ENCODE peak calls at places on chromosome 14, in five cellular contexts. X is heart right ventricle; G is AG04450; P is mesenchymal stem cell; M is CD8-positive, alpha-beta T cell. B is an unnamed sample.

GRCh38 chr14:64891839-64892375 is 12.2 kb upstream of the SPTB start:
- DNase-seq in X (no peak), G (peak; percentile 34), P (peak; percentile 74), M (no peak), B (no peak)

GRCh38 chr14:92785601-92786426 is 8.3 kb upstream of the GOLGA5 start:
- DNase-seq in X (peak; percentile 53), G (peak; percentile 72), P (peak; percentile 94), M (no peak), B (no peak)

GRCh38 chr14:72884386-72884785 is 9.5 kb downstream of the DPF3 start:
- DNase-seq in X (no peak), G (no peak), P (no peak), M (no peak), B (no peak)

GRCh38 chr14:33414041-33414440 is 475.4 kb downstream of the NPAS3 start:
- DNase-seq in X (no peak), G (no peak), P (peak; percentile 31), M (no peak), B (no peak)

GRCh38 chr14:102986810-102987579 is 64.5 kb downstream of the AMN start:
- DNase-seq in X (no peak), G (peak; percentile 43), P (peak; percentile 71), M (no peak), B (no peak)

GRCh38 chr14:86510503-86510902 is 980.6 kb downstream of the FLRT2 start:
- DNase-seq in X (no peak), G (no peak), P (peak; percentile 17), M (no peak), B (no peak)

GRCh38 chr14:65258391-65258790 is 154.1 kb upstream of the FUT8 start:
- DNase-seq in X (no peak), G (no peak), P (peak; percentile 46), M (no peak), B (no peak)

GRCh38 chr14:81561084-81561775 is 27.6 kb upstream of the SEL1L start:
- DNase-seq in X (no peak), G (no peak), P (no peak), M (no peak), B (no peak)

GRCh38 chr14:74645735-74646134 is 33.7 kb upstream of the LTBP2 start:
- DNase-seq in X (no peak), G (no peak), P (no peak), M (no peak), B (no peak)

GRCh38 chr14:32414808-32415255 is 85.7 kb downstream of the AKAP6 start:
- DNase-seq in X (no peak), G (no peak), P (peak; percentile 24), M (no peak), B (no peak)

GRCh38 chr14:61609885-61610284 is 85.4 kb upstream of the HIF1A start:
- DNase-seq in X (no peak), G (peak; percentile 84), P (peak; percentile 84), M (no peak), B (no peak)

GRCh38 chr14:82724296-82724695 is 1190.6 kb upstream of the SEL1L start:
- DNase-seq in X (no peak), G (no peak), P (peak; percentile 37), M (no peak), B (no peak)

GRCh38 chr14:105128059-105128458 is 40.5 kb downstream of the JAG2 start:
- DNase-seq in X (no peak), G (no peak), P (no peak), M (no peak), B (no peak)

GRCh38 chr14:69181491-69181890 is 9.8 kb upstream of the EXD2 start:
- DNase-seq in X (no peak), G (no peak), P (peak; percentile 11), M (no peak), B (no peak)

GRCh38 chr14:102491786-102492522 is 17.6 kb downstream of the ANKRD9 start:
- DNase-seq in X (no peak), G (no peak), P (no peak), M (no peak), B (no peak)

GRCh38 chr14:61524211-61524806 is 171.0 kb upstream of the HIF1A start:
- DNase-seq in X (no peak), G (no peak), P (peak; percentile 88), M (no peak), B (no peak)

GRCh38 chr14:91237219-91237618 is 7.3 kb downstream of the GPR68 start:
- DNase-seq in X (no peak), G (peak; percentile 27), P (peak; percentile 83), M (no peak), B (no peak)

GRCh38 chr14:60287452-60287851 is 38.4 kb downstream of the PPM1A start:
- DNase-seq in X (no peak), G (no peak), P (no peak), M (no peak), B (no peak)

GRCh38 chr14:21874167-21874566 is 200.5 kb upstream of the OR4E1 start:
- DNase-seq in X (no peak), G (no peak), P (no peak), M (no peak), B (no peak)
- H3K27ac ChIP-seq in X (no peak overlapping the region), G (no peak overlapping the region), P (no peak overlapping the region), M (peak overlapping the region; percentile 15), B (no peak overlapping the region)

GRCh38 chr14:101313268-101313667 is 248.0 kb upstream of the DIO3 start:
- DNase-seq in X (no peak), G (no peak), P (no peak), M (no peak), B (no peak)
- H3K27ac ChIP-seq in X (no peak overlapping the region), G (no peak overlapping the region), P (no peak overlapping the region), M (no peak overlapping the region), B (no peak overlapping the region)

GRCh38 chr14:94174622-94175402 is 690 bp downstream of the PPP4R4 start:
- DNase-seq in X (peak; percentile 26), G (no peak), P (no peak), M (no peak), B (no peak)

GRCh38 chr14:94173885-94174621 is at the start of gene PPP4R4:
- DNase-seq in X (peak; percentile 84), G (peak; percentile 54), P (peak; percentile 73), M (peak; percentile 66), B (no peak)

GRCh38 chr14:94176808-94177207 is 2.7 kb downstream of the PPP4R4 start:
- DNase-seq in X (no peak), G (no peak), P (no peak), M (no peak), B (no peak)

GRCh38 chr14:94173471-94173884 is 644 bp upstream of the PPP4R4 start:
- DNase-seq in X (no peak), G (no peak), P (peak; percentile 12), M (no peak), B (no peak)

GRCh38 chr14:94175403-94176146 is 1.5 kb downstream of the PPP4R4 start:
- DNase-seq in X (no peak), G (no peak), P (no peak), M (no peak), B (no peak)
- H3K27ac ChIP-seq in X (no peak overlapping the region), G (no peak overlapping the region), P (no peak overlapping the region), M (no peak overlapping the region), B (no peak overlapping the region)

GRCh38 chr14:30573203-30573814 is 14.4 kb downstream of the G2E3 start:
- DNase-seq in X (no peak), G (no peak), P (peak; percentile 83), M (no peak), B (no peak)

GRCh38 chr14:30572771-30573170 is 13.8 kb downstream of the G2E3 start:
- DNase-seq in X (no peak), G (no peak), P (no peak), M (no peak), B (no peak)

GRCh38 chr14:30569903-30570226 is 10.9 kb downstream of the G2E3 start:
- DNase-seq in X (no peak), G (no peak), P (no peak), M (no peak), B (no peak)

GRCh38 chr14:30572237-30572636 is 13.3 kb downstream of the G2E3 start:
- DNase-seq in X (no peak), G (no peak), P (no peak), M (no peak), B (no peak)

GRCh38 chr14:30569216-30569902 is 10.4 kb downstream of the G2E3 start:
- DNase-seq in X (no peak), G (no peak), P (no peak), M (no peak), B (no peak)
- H3K27ac ChIP-seq in X (no peak overlapping the region), G (no peak overlapping the region), P (no peak overlapping the region), M (no peak overlapping the region), B (no peak overlapping the region)

DNA sequence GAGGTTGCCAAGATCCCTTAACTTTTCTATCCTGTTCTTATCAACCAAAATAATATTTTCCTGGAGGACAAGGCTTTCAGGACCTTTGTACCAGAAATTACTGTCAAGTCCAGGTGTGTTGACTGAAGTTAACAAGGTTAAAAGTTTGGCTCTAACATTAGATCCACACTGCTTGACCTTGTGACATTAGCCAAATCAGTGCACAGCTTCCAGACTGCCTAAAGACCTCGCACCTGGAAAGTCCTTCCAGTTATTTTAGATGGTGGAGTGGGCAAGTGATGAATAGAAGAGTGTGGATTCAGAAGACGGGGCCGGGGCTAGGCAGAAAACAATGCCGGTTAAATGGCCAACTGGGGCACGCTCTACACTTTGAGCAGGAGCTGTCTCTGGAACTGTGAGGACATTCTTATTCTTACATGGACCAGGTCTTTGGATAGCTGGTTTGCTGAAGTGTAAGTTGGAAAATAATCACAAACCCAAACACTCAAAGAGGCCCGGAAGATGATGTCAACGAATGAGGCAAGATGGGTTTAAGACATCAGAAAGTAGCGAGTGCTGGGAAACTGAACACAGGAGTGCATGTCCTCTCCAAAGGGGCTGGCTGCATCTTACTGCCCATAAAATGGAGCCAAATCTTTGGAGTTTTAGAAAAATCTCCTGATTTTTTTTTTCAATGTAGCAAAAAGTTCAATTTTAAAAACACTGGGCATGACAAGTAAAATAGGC is 56.3 kb downstream of the NIN start:
- DNase-seq in X (no peak), G (no peak), P (peak; percentile 38), M (no peak), B (no peak)
- H3K27ac ChIP-seq in X (no peak overlapping the region), G (peak overlapping the region; percentile 82), P (peak overlapping the region; percentile 86), M (no peak overlapping the region), B (peak overlapping the region; percentile 36)

DNA sequence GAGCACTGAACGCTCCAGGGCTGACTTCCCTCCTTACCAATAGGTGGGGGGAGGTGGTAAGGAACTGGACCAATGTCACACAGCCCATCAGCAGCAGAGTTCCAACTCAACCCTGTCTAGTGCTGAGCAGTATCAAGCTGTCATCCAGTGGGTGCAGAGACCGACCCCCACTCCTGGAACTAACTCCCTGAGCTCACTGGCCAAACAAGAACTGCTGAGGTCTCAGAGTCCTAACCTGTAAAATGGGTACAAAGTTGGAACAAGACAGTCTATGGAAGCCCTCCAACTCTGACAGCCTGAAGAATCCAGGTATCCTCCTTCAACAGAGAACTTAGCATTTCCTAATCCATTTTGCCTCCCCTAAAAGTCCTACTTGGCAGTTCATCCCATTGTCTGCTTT is 91.1 kb upstream of the CLMN start:
- DNase-seq in X (no peak), G (no peak), P (no peak), M (no peak), B (no peak)
- H3K27ac ChIP-seq in X (peak overlapping the region; percentile 16), G (no peak overlapping the region), P (no peak overlapping the region), M (no peak overlapping the region), B (no peak overlapping the region)